ENCODE peak calls at places on chromosomes 11 and 22, in eight cellular contexts. One of them, this sample, is unnamed. For H4K20me1, the result is how much of the 10 kb centered on the place peaks cover.

GRCh38 chr11:120973501-120973900 is 50.4 kb upstream of the TBCEL start:
- DNase-seq in neural progenitor cell: no peak
- DNase-seq in OCI-LY7: no peak
- DNase-seq in HepG2: no peak
- DNase-seq in PC-3: no peak
- DNase-seq in hepatocyte: no peak
- DNase-seq in H9: no peak
- DNase-seq in H1: no peak
- DNase-seq in this sample: no peak

GRCh38 chr22:27224485-27225364 is 567.3 kb downstream of the MIAT start:
- DNase-seq in H1: no peak
- DNase-seq in HepG2: no peak
- DNase-seq in hepatocyte: peak
- DNase-seq in PC-3: no peak
- DNase-seq in OCI-LY7: no peak
- DNase-seq in neural progenitor cell: no peak
- DNase-seq in H9: no peak
- DNase-seq in this sample: peak

GRCh38 chr11:17798716-17799115 is 64.1 kb downstream of the KCNC1 start:
- DNase-seq in PC-3: no peak
- DNase-seq in hepatocyte: no peak
- DNase-seq in H1: no peak
- DNase-seq in HepG2: no peak
- DNase-seq in neural progenitor cell: no peak
- DNase-seq in H9: no peak
- DNase-seq in OCI-LY7: no peak
- DNase-seq in this sample: no peak

GRCh38 chr11:2150206-2150847 is 10.7 kb downstream of the INS start:
- DNase-seq in hepatocyte: peak
- DNase-seq in OCI-LY7: peak
- DNase-seq in PC-3: peak
- DNase-seq in H1: no peak
- DNase-seq in HepG2: peak
- DNase-seq in H9: no peak
- DNase-seq in neural progenitor cell: peak
- DNase-seq in this sample: peak

GRCh38 chr11:103652013-103652412 is 384.4 kb upstream of the DDI1 start:
- DNase-seq in PC-3: peak
- DNase-seq in H9: no peak
- DNase-seq in hepatocyte: no peak
- DNase-seq in OCI-LY7: no peak
- DNase-seq in H1: no peak
- DNase-seq in neural progenitor cell: no peak
- DNase-seq in HepG2: no peak
- DNase-seq in this sample: peak

GRCh38 chr22:22460635-22461034 is 47.9 kb downstream of the ZNF280B start:
- DNase-seq in neural progenitor cell: peak
- DNase-seq in OCI-LY7: peak
- DNase-seq in HepG2: peak
- DNase-seq in PC-3: peak
- DNase-seq in H1: no peak
- DNase-seq in hepatocyte: peak
- DNase-seq in H9: no peak
- DNase-seq in this sample: no peak

GRCh38 chr11:6249822-6250555 is 9.6 kb upstream of the CCKBR start:
- DNase-seq in PC-3: peak
- DNase-seq in neural progenitor cell: no peak
- DNase-seq in HepG2: no peak
- DNase-seq in hepatocyte: peak
- DNase-seq in H9: no peak
- DNase-seq in OCI-LY7: no peak
- DNase-seq in H1: no peak
- DNase-seq in this sample: peak

GRCh38 chr11:45264839-45265515 is 21.2 kb downstream of the SYT13 start:
- DNase-seq in H1: no peak
- DNase-seq in PC-3: peak
- DNase-seq in H9: no peak
- DNase-seq in HepG2: peak
- DNase-seq in hepatocyte: peak
- DNase-seq in neural progenitor cell: no peak
- DNase-seq in OCI-LY7: no peak
- DNase-seq in this sample: peak

GRCh38 chr11:125777309-125777708 is 1.3 kb downstream of the PATE2 start:
- DNase-seq in HepG2: no peak
- DNase-seq in H1: no peak
- DNase-seq in H9: no peak
- DNase-seq in OCI-LY7: no peak
- DNase-seq in neural progenitor cell: no peak
- DNase-seq in PC-3: peak
- DNase-seq in hepatocyte: no peak
- DNase-seq in this sample: peak

GRCh38 chr11:69666261-69666660 is 8.9 kb downstream of the LTO1 start:
- DNase-seq in OCI-LY7: no peak
- DNase-seq in H9: no peak
- DNase-seq in neural progenitor cell: no peak
- DNase-seq in HepG2: no peak
- DNase-seq in H1: no peak
- DNase-seq in hepatocyte: no peak
- DNase-seq in PC-3: no peak
- DNase-seq in this sample: no peak

GRCh38 chr11:69663326-69663725 is 11.8 kb downstream of the LTO1 start:
- DNase-seq in OCI-LY7: no peak
- DNase-seq in hepatocyte: no peak
- DNase-seq in neural progenitor cell: no peak
- DNase-seq in H9: no peak
- DNase-seq in PC-3: no peak
- DNase-seq in H1: no peak
- DNase-seq in HepG2: no peak
- DNase-seq in this sample: no peak

GRCh38 chr11:69665669-69666068 is 9.5 kb downstream of the LTO1 start:
- DNase-seq in PC-3: no peak
- DNase-seq in hepatocyte: no peak
- DNase-seq in H9: no peak
- DNase-seq in HepG2: no peak
- DNase-seq in OCI-LY7: no peak
- DNase-seq in H1: no peak
- DNase-seq in neural progenitor cell: no peak
- DNase-seq in this sample: no peak

GRCh38 chr11:69664103-69664775 is 10.9 kb downstream of the LTO1 start:
- DNase-seq in neural progenitor cell: no peak
- DNase-seq in hepatocyte: no peak
- DNase-seq in H9: no peak
- DNase-seq in HepG2: no peak
- DNase-seq in H1: no peak
- DNase-seq in OCI-LY7: no peak
- DNase-seq in PC-3: no peak
- DNase-seq in this sample: no peak

GRCh38 chr11:69664901-69665300 is 10.3 kb downstream of the LTO1 start:
- DNase-seq in H1: no peak
- DNase-seq in neural progenitor cell: no peak
- DNase-seq in hepatocyte: no peak
- DNase-seq in PC-3: no peak
- DNase-seq in HepG2: no peak
- DNase-seq in OCI-LY7: no peak
- DNase-seq in H9: no peak
- DNase-seq in this sample: no peak
- H4K20me1 ChIP-seq in H1: under half
- H4K20me1 ChIP-seq in neural progenitor cell: under half
- H4K20me1 ChIP-seq in hepatocyte: under half
- H4K20me1 ChIP-seq in PC-3: under half
- H4K20me1 ChIP-seq in HepG2: under half
- H4K20me1 ChIP-seq in OCI-LY7: under half
- H4K20me1 ChIP-seq in H9: under half
- H4K20me1 ChIP-seq in this sample: under half

DNA sequence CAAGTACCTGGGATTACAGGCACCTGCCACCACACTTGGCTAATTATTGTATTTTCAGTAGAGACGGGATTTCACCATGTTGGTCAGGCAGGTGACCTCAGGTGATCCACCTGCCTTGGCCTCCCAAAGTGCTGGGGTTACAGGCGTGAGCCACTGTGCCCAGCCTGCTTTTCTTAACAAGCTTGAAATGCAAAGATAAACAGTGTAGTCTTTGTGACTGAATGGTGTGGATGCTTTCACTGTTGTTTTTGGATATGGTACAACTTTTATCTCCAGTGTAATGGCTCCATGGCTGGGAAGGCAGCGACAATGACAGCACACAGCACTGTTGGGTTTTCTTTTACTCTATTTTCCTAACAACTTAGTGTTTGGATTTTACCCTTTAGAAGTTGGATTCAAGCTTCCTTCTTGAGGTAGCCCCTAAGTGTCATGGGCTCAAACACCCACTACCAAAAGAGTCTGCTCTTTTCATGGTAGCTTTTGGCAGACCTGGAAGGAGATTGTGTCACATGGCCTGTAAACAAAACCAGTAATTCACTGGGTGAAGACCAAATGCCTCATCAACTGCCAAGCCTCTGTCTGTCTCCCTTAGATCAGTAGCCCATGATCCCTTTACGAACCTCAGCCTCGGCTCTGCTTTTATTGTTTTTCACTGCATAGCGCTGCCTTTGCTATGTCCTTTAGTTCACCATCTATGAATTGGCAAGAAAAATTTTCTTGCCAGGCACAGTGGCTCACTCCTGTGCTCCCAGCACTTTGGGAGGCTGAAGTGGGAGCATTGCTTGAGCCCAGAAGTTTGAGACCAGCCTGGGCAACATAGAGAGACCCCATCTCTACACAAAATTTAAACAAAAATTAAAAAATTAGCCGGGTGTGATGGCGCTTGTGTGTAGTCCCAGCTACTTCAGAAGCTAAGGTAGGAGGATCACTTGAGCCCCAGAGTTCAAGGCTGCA is 6.4 kb downstream of the VPS51 start:
- DNase-seq in H9: no peak
- DNase-seq in hepatocyte: no peak
- DNase-seq in H1: no peak
- DNase-seq in PC-3: no peak
- DNase-seq in neural progenitor cell: no peak
- DNase-seq in OCI-LY7: no peak
- DNase-seq in HepG2: no peak
- DNase-seq in this sample: peak
- H4K20me1 ChIP-seq in H9: under half
- H4K20me1 ChIP-seq in hepatocyte: under half
- H4K20me1 ChIP-seq in H1: under half
- H4K20me1 ChIP-seq in PC-3: under half
- H4K20me1 ChIP-seq in neural progenitor cell: under half
- H4K20me1 ChIP-seq in OCI-LY7: under half
- H4K20me1 ChIP-seq in HepG2: under half
- H4K20me1 ChIP-seq in this sample: under half

DNA sequence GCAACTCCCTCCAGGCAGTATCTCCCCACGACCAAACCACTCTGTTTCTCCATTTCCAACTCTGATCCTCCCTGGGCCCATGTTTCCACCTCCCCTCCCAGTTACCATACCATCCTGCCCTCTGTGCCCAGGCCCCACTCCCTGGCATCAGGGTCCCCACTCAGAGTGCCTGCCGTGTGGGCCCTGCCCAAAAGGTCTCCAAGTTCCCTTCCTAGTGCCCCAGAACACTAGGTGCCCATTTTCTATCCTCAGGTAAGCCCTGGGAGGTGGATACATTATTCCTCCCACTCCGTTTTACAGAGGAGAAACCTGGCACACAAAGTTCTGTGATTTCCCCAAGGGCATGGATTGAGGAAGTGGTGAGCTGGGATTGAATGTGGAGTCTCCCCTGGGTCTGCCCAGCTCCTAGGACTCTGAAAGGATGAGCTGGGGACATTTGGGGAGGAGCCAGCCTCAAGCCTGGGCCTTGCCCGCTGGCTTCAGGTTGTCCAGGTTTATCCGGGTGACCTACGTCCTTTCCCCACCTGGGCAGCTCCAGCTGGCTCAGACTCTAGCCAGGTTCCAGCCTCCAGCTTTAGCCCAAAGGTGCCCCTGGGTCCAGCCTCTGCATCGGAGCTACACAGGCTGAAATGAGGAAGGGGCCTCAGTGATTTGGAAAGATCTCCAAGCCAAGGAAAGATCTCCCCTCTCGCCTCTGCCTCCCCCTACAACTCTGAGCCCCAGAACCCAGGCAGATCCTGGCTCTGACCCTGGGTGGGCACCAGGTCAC is 2.2 kb upstream of the GSTT4 start:
- DNase-seq in H1: no peak
- DNase-seq in neural progenitor cell: no peak
- DNase-seq in PC-3: no peak
- DNase-seq in OCI-LY7: no peak
- DNase-seq in hepatocyte: no peak
- DNase-seq in HepG2: no peak
- DNase-seq in H9: no peak
- DNase-seq in this sample: no peak
- H4K20me1 ChIP-seq in H1: under half
- H4K20me1 ChIP-seq in neural progenitor cell: under half
- H4K20me1 ChIP-seq in PC-3: under half
- H4K20me1 ChIP-seq in OCI-LY7: under half
- H4K20me1 ChIP-seq in hepatocyte: under half
- H4K20me1 ChIP-seq in HepG2: under half
- H4K20me1 ChIP-seq in H9: under half
- H4K20me1 ChIP-seq in this sample: under half

GRCh38 chr11:128512478-128513127 is 74.8 kb downstream of the ETS1 start:
- DNase-seq in neural progenitor cell: no peak
- DNase-seq in HepG2: no peak
- DNase-seq in PC-3: no peak
- DNase-seq in H1: no peak
- DNase-seq in OCI-LY7: no peak
- DNase-seq in H9: no peak
- DNase-seq in hepatocyte: no peak
- DNase-seq in this sample: no peak
- H4K20me1 ChIP-seq in neural progenitor cell: under half
- H4K20me1 ChIP-seq in HepG2: under half
- H4K20me1 ChIP-seq in PC-3: under half
- H4K20me1 ChIP-seq in H1: under half
- H4K20me1 ChIP-seq in OCI-LY7: half or more
- H4K20me1 ChIP-seq in H9: under half
- H4K20me1 ChIP-seq in hepatocyte: under half
- H4K20me1 ChIP-seq in this sample: half or more

GRCh38 chr11:64987998-64988854 is 8.5 kb downstream of the BATF2 start:
- DNase-seq in PC-3: no peak
- DNase-seq in neural progenitor cell: no peak
- DNase-seq in OCI-LY7: peak
- DNase-seq in H1: no peak
- DNase-seq in H9: no peak
- DNase-seq in hepatocyte: no peak
- DNase-seq in HepG2: no peak
- DNase-seq in this sample: no peak

GRCh38 chr11:64990222-64990918 is 6.4 kb downstream of the BATF2 start:
- DNase-seq in PC-3: no peak
- DNase-seq in H1: no peak
- DNase-seq in OCI-LY7: peak
- DNase-seq in HepG2: no peak
- DNase-seq in neural progenitor cell: no peak
- DNase-seq in hepatocyte: no peak
- DNase-seq in H9: no peak
- DNase-seq in this sample: no peak

GRCh38 chr11:64994318-64994717 is 2.5 kb downstream of the BATF2 start:
- DNase-seq in HepG2: no peak
- DNase-seq in H1: no peak
- DNase-seq in OCI-LY7: no peak
- DNase-seq in hepatocyte: no peak
- DNase-seq in H9: no peak
- DNase-seq in neural progenitor cell: no peak
- DNase-seq in PC-3: no peak
- DNase-seq in this sample: no peak

GRCh38 chr11:64989416-64989815 is 7.4 kb downstream of the BATF2 start:
- DNase-seq in hepatocyte: no peak
- DNase-seq in PC-3: no peak
- DNase-seq in HepG2: no peak
- DNase-seq in OCI-LY7: no peak
- DNase-seq in H9: no peak
- DNase-seq in H1: no peak
- DNase-seq in neural progenitor cell: no peak
- DNase-seq in this sample: no peak
- H4K20me1 ChIP-seq in hepatocyte: under half
- H4K20me1 ChIP-seq in PC-3: under half
- H4K20me1 ChIP-seq in HepG2: under half
- H4K20me1 ChIP-seq in OCI-LY7: under half
- H4K20me1 ChIP-seq in H9: under half
- H4K20me1 ChIP-seq in H1: under half
- H4K20me1 ChIP-seq in neural progenitor cell: under half
- H4K20me1 ChIP-seq in this sample: under half

This sample was measured in IMR-90.